ENCODE peak calls at places on chromosomes 6 and 20, in ten cellular contexts. A, Y, R, I, U, C, L, D, N and Z are unnamed samples.

GRCh38 chr6:32107447-32107846 is 1.7 kb downstream of the TNXB start:
- DNase-seq in I (no peak), C (peak; percentile 62), D (no peak), A (no peak), U (no peak), Y (no peak), L (no peak), N (no peak), R (peak; percentile 4), Z (no peak)

GRCh38 chr6:4553387-4553786 is 222.8 kb upstream of the CDYL start:
- DNase-seq in D (no peak), Y (no peak), U (no peak), L (no peak), R (no peak), N (no peak), A (no peak), C (no peak), I (no peak), Z (no peak)

GRCh38 chr6:44410363-44410762 is 22.9 kb downstream of the CDC5L start:
- DNase-seq in L (no peak), Y (no peak), D (no peak), C (no peak), A (no peak), U (no peak), I (no peak), R (no peak), N (no peak), Z (no peak)

GRCh38 chr20:54131675-54132611 is 41.8 kb downstream of the CYP24A1 start:
- DNase-seq in N (no peak), L (peak; percentile 53), R (no peak), D (no peak), C (peak; percentile 49), I (no peak), U (peak; percentile 30), A (no peak), Y (no peak), Z (no peak)

GRCh38 chr20:14538433-14538832 is 201.0 kb upstream of the FLRT3 start:
- DNase-seq in I (no peak), C (no peak), Y (no peak), R (no peak), U (no peak), N (no peak), D (peak; percentile 63), A (no peak), L (no peak), Z (no peak)

GRCh38 chr6:56004421-56004820 is 129.0 kb upstream of the BMP5 start:
- DNase-seq in N (no peak), I (peak; percentile 5), L (no peak), R (no peak), U (peak; percentile 21), D (no peak), Y (no peak), C (peak; percentile 79), A (no peak), Z (no peak)

GRCh38 chr6:91812596-91813274 is 1225.9 kb upstream of the MAP3K7 start:
- DNase-seq in N (no peak), A (no peak), D (no peak), R (no peak), I (peak; percentile 0), U (peak; percentile 2), L (no peak), Y (no peak), C (no peak), Z (no peak)

GRCh38 chr6:54847799-54848597 is 1.4 kb downstream of the FAM83B start:
- DNase-seq in D (no peak), A (no peak), L (no peak), I (peak; percentile 74), Y (peak; percentile 20), C (peak; percentile 33), R (peak; percentile 48), U (peak; percentile 29), N (peak; percentile 30), Z (no peak)

GRCh38 chr20:3080939-3081388 is 3.6 kb downstream of the AVP start:
- DNase-seq in I (peak; percentile 18), A (no peak), U (peak; percentile 23), D (no peak), Y (no peak), C (peak; percentile 64), N (no peak), R (no peak), L (no peak), Z (no peak)

GRCh38 chr20:6502999-6503398 is 264.5 kb upstream of the BMP2 start:
- DNase-seq in U (no peak), C (no peak), L (no peak), N (no peak), D (no peak), I (no peak), Y (no peak), R (no peak), A (no peak), Z (no peak)

GRCh38 chr6:127117979-127118504 is 429 bp upstream of the RSPO3 start:
- DNase-seq in I (no peak), D (no peak), N (no peak), L (peak; percentile 71), U (peak; percentile 21), A (no peak), C (peak; percentile 51), Y (no peak), R (no peak), Z (no peak)

GRCh38 chr6:140576004-140576555 is 1201.6 kb upstream of the CITED2 start:
- DNase-seq in A (no peak), L (no peak), R (no peak), Y (no peak), N (no peak), I (no peak), D (no peak), C (no peak), U (no peak), Z (no peak)

GRCh38 chr20:32564921-32565734 is 20.0 kb downstream of the NOL4L start:
- DNase-seq in L (no peak), N (no peak), I (no peak), D (no peak), A (no peak), U (no peak), R (no peak), C (no peak), Y (no peak), Z (no peak)

GRCh38 chr6:57313711-57314471 is 3.5 kb upstream of the PRIM2 start:
- DNase-seq in D (no peak), N (no peak), C (peak; percentile 99), R (peak; percentile 82), Y (no peak), U (peak; percentile 99), L (no peak), I (peak; percentile 98), A (no peak), Z (peak; percentile 34)

GRCh38 chr20:23446505-23446904 is 6.2 kb downstream of the CST11 start:
- DNase-seq in N (peak; percentile 73), Y (peak; percentile 79), L (peak; percentile 86), R (peak; percentile 40), A (peak; percentile 82), U (peak; percentile 48), I (peak; percentile 21), C (peak; percentile 40), D (peak; percentile 11), Z (peak; percentile 86)

GRCh38 chr6:36979343-36979742 is 6.7 kb downstream of the MTCH1 start:
- DNase-seq in U (peak; percentile 28), I (peak; percentile 41), R (peak; percentile 68), L (no peak), N (no peak), C (peak; percentile 84), Y (no peak), A (no peak), D (no peak), Z (no peak)
- H3K4me2 ChIP-seq in U (no peak overlapping the region), I (no peak overlapping the region), R (no peak overlapping the region), L (no peak overlapping the region), N (no peak overlapping the region), C (peak overlapping the region; percentile 1), Y (no peak overlapping the region), A (no peak overlapping the region), D (no peak overlapping the region), Z (no peak overlapping the region)

GRCh38 chr6:132736239-132736638 is 21.5 kb downstream of the VNN2 start:
- DNase-seq in I (peak; percentile 14), U (no peak), D (no peak), A (no peak), L (no peak), N (no peak), R (no peak), Y (no peak), C (no peak), Z (no peak)
- H3K4me2 ChIP-seq in I (no peak overlapping the region), U (no peak overlapping the region), D (no peak overlapping the region), A (no peak overlapping the region), L (no peak overlapping the region), N (no peak overlapping the region), R (no peak overlapping the region), Y (no peak overlapping the region), C (no peak overlapping the region), Z (no peak overlapping the region)

GRCh38 chr6:95593025-95593424 is 15.7 kb downstream of the MANEA start:
- DNase-seq in D (no peak), U (no peak), Y (no peak), I (no peak), C (no peak), R (no peak), N (no peak), A (peak; percentile 28), L (no peak), Z (no peak)

GRCh38 chr6:95589067-95589466 is 11.7 kb downstream of the MANEA start:
- DNase-seq in N (no peak), C (no peak), A (no peak), D (no peak), I (no peak), U (no peak), Y (no peak), L (no peak), R (no peak), Z (no peak)

GRCh38 chr6:95587989-95588388 is 10.7 kb downstream of the MANEA start:
- DNase-seq in N (no peak), R (no peak), L (no peak), D (no peak), Y (no peak), A (no peak), C (no peak), I (no peak), U (no peak), Z (no peak)

GRCh38 chr6:95589826-95590570 is 12.7 kb downstream of the MANEA start:
- DNase-seq in N (no peak), L (no peak), Y (peak; percentile 70), D (no peak), R (no peak), U (no peak), C (no peak), A (no peak), I (no peak), Z (no peak)
- H3K4me2 ChIP-seq in N (no peak overlapping the region), L (no peak overlapping the region), Y (no peak overlapping the region), D (no peak overlapping the region), R (no peak overlapping the region), U (no peak overlapping the region), C (no peak overlapping the region), A (no peak overlapping the region), I (no peak overlapping the region), Z (no peak overlapping the region)

DNA sequence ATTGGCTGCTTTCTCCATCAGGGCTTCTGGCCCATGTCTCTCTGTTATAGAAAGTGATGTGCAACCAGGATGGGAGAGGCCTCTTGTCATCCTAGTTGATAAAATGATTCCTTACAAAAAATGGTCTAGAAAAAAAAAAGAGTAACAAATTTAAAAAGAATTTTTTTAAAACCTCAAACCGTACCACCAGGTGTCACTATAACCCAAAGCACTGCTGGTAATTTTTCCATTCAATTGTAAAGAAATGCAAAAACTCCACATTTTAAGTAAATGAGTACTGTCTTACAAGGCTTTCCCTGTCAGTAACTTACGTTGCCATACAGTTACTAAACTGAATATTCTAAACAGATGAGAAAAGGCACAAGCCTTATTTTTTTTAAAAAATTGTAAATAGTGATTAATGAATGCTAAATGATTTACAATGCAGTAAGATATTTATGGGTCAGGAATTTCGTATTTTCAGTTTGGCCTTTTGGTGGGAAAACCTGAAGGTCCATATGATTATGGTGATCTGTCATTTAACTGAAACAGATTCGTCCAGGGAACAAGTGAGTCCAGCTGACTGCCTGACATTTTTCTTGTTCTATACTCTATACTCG is 95.4 kb downstream of the OGFRL1 start:
- DNase-seq in N (peak; percentile 42), U (peak; percentile 49), R (peak; percentile 64), C (peak; percentile 67), L (peak; percentile 44), Y (peak; percentile 77), I (peak; percentile 72), A (peak; percentile 15), D (no peak), Z (peak; percentile 76)
- H3K4me2 ChIP-seq in N (no peak overlapping the region), U (no peak overlapping the region), R (no peak overlapping the region), C (no peak overlapping the region), L (no peak overlapping the region), Y (no peak overlapping the region), I (no peak overlapping the region), A (no peak overlapping the region), D (no peak overlapping the region), Z (no peak overlapping the region)